ENCODE peak calls at places on chromosome 22, in seven cellular contexts. F, R, V, P, B, Z and M are unnamed samples. For H3K4me1, the result is how much of the 10 kb centered on the place peaks cover.

GRCh38 chr22:38174626-38175025 is 7.0 kb downstream of the PLA2G6 start:
- DNase-seq in R (no peak), P (no peak), Z (no peak), V (no peak), F (no peak), B (no peak), M (no peak)

GRCh38 chr22:35838849-35839646 is 121.4 kb downstream of the APOL5 start:
- DNase-seq in F (peak), Z (no peak), V (no peak), R (peak), P (peak), B (no peak), M (peak)

GRCh38 chr22:38204784-38205183 is 3.0 kb downstream of the MAFF start:
- DNase-seq in Z (no peak), R (no peak), F (no peak), B (no peak), P (no peak), V (no peak), M (no peak)

GRCh38 chr22:35230839-35231584 is 26.3 kb upstream of the HMGXB4 start:
- DNase-seq in Z (no peak), P (no peak), F (no peak), V (no peak), B (no peak), R (no peak), M (no peak)

GRCh38 chr22:50630376-50630775 is 2.4 kb upstream of the ARSA start:
- DNase-seq in P (no peak), B (no peak), Z (no peak), V (no peak), F (no peak), R (no peak), M (no peak)

GRCh38 chr22:25534724-25535123 is 29.8 kb upstream of the GRK3 start:
- DNase-seq in B (no peak), F (no peak), V (no peak), P (no peak), Z (no peak), R (no peak), M (no peak)

GRCh38 chr22:48197189-48197690 is 1434.8 kb downstream of the TBC1D22A start:
- DNase-seq in P (no peak), Z (no peak), B (no peak), F (no peak), V (no peak), R (no peak), M (no peak)

GRCh38 chr22:38214248-38215056 is 12.7 kb downstream of the MAFF start:
- DNase-seq in V (peak), F (peak), P (peak), Z (peak), R (peak), B (peak), M (peak)

GRCh38 chr22:44214187-44214586 is 33.5 kb downstream of the PARVG start:
- DNase-seq in F (no peak), V (no peak), P (no peak), B (no peak), Z (no peak), R (no peak), M (no peak)

GRCh38 chr22:35995345-35995744 is 33.3 kb downstream of the RBFOX2 start:
- DNase-seq in Z (no peak), R (peak), F (peak), P (no peak), V (no peak), B (no peak), M (no peak)

GRCh38 chr22:35712672-35713071 is 5.0 kb upstream of the APOL5 start:
- DNase-seq in R (peak), F (no peak), P (no peak), B (no peak), V (no peak), Z (no peak), M (no peak)

GRCh38 chr22:36379593-36380361 is 8.0 kb downstream of the MYH9 start:
- DNase-seq in P (peak), V (no peak), Z (no peak), R (no peak), F (peak), B (no peak), M (no peak)

GRCh38 chr22:32761251-32761903 is 40.1 kb upstream of the TIMP3 start:
- DNase-seq in P (peak), F (peak), V (no peak), Z (no peak), R (no peak), B (no peak), M (no peak)

GRCh38 chr22:22709719-22710445 is 65.5 kb downstream of the GGTLC2 start:
- DNase-seq in F (no peak), Z (no peak), V (peak), B (no peak), R (peak), P (no peak), M (no peak)

GRCh38 chr22:37199839-37200161 is 11.8 kb upstream of the C1QTNF6 start:
- DNase-seq in Z (no peak), V (no peak), P (no peak), F (no peak), R (no peak), B (no peak), M (no peak)

GRCh38 chr22:33381531-33382406 is 323.6 kb upstream of the SYN3 start:
- DNase-seq in P (no peak), B (no peak), Z (no peak), R (no peak), V (no peak), F (no peak), M (no peak)

GRCh38 chr22:33717694-33718396 is 202.4 kb downstream of the LARGE1 start:
- DNase-seq in F (no peak), Z (no peak), V (no peak), R (no peak), P (no peak), B (no peak), M (no peak)

GRCh38 chr22:22810018-22810427 is 77.6 kb upstream of the IGLL5 start:
- DNase-seq in R (no peak), P (no peak), V (peak), B (no peak), Z (no peak), F (peak), M (no peak)

GRCh38 chr22:36860017-36860416 is 789 bp upstream of the NCF4 start:
- DNase-seq in P (no peak), B (no peak), V (no peak), F (no peak), Z (no peak), R (no peak), M (no peak)

GRCh38 chr22:35315855-35316745 is 16.4 kb downstream of the TOM1 start:
- DNase-seq in B (no peak), Z (peak), R (no peak), P (no peak), V (no peak), F (no peak), M (no peak)

GRCh38 chr22:44782286-44782830 is 30.0 kb downstream of the ARHGAP8 start:
- DNase-seq in P (no peak), F (no peak), B (no peak), R (no peak), V (no peak), Z (no peak), M (no peak)

GRCh38 chr22:35961480-35961902 is 67.1 kb downstream of the RBFOX2 start:
- DNase-seq in R (peak), P (peak), Z (no peak), B (peak), V (peak), F (peak), M (peak)

GRCh38 chr22:44455963-44456358 is 42.1 kb downstream of the RTL6 start:
- DNase-seq in Z (no peak), V (no peak), F (no peak), P (no peak), R (no peak), B (no peak), M (no peak)

GRCh38 chr22:38017272-38017920 is 33.0 kb upstream of the SOX10 start:
- DNase-seq in Z (no peak), F (peak), V (no peak), P (no peak), B (no peak), R (no peak), M (no peak)

GRCh38 chr22:46614070-46614931 is 5.9 kb upstream of the GRAMD4 start:
- DNase-seq in B (no peak), P (no peak), F (no peak), Z (no peak), R (no peak), V (no peak), M (no peak)

GRCh38 chr22:46611189-46611588 is 9.0 kb upstream of the GRAMD4 start:
- DNase-seq in Z (no peak), V (no peak), B (no peak), P (no peak), F (no peak), R (no peak), M (no peak)

GRCh38 chr22:46613606-46613997 is 6.6 kb upstream of the GRAMD4 start:
- DNase-seq in B (no peak), R (peak), F (no peak), V (no peak), P (peak), Z (no peak), M (no peak)

GRCh38 chr22:46612904-46613605 is 7.1 kb upstream of the GRAMD4 start:
- DNase-seq in V (no peak), Z (no peak), R (no peak), F (no peak), B (no peak), P (peak), M (no peak)

DNA sequence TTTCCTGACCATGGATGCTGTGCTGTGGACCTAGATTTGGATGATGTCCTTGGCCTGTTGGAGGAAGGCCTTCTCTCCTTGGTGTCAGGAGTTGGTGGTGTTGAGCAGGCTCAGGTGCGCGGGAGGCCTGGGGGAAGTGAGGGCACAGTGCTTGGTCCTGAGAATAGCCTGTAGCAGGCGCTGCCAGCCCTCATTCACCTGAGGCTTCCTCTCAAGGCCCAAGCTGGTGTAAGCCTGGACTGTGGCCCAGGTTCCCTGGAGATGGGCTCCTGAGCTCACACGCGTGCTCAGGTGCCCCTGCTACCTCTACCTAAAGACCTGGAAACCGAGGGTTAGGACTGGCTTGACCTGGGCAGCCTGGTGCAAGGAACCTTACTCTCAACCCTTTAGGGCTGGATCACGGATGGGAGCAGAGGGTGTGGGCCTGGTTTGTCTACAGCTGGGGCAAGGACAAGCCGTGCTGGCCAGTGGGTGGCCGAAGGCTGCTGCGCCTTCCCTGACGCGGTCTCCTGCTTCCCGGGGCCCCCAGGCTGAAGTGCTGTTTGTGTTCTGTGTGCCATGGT is 7.8 kb upstream of the GRAMD4 start:
- DNase-seq in V (no peak), P (no peak), B (no peak), Z (no peak), F (no peak), R (no peak), M (no peak)
- H3K23ac ChIP-seq in V (no peak), P (no peak), B (no peak), Z (no peak), F (no peak), R (no peak), M (peak)

DNA sequence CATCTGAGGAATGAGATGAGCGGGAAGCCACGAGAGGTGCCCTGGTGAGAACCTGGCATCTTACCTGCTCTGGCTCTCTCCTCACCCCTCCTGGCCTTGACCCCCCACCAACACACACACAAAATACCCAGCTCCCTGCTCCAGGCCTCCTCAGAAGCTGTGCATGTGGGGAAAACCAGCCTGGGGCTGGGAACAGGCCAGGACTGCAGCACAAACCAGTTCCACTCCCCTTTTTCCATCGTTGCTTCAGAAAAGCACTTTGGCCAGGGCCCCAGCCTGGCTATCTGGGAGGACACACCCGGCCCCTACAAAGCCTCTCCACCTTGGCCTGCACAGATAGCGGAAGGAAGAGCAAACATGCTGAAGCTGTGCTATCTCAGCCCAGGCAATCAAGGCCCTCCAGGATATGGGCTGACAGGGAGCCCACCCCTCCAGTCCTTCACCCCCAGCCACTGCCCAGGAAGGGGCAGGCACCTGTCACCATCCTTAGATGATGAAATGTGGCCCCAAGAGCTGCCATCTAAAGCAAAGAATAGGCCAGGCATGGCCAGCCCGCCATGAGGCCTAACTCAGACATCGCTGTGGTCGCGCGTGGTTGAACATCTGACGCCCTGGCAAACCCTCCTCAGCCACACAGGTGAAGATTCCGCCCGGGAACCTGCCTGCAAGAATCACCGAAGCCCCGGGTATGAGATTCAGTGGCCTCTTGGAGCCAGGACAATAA is 35.4 kb downstream of the PISD start:
- DNase-seq in F (no peak), P (no peak), B (no peak), V (peak), R (no peak), Z (no peak), M (no peak)
- H3K4me1 ChIP-seq in F (under half), P (half or more), B (under half), V (under half), R (under half), Z (under half), M (under half)

DNA sequence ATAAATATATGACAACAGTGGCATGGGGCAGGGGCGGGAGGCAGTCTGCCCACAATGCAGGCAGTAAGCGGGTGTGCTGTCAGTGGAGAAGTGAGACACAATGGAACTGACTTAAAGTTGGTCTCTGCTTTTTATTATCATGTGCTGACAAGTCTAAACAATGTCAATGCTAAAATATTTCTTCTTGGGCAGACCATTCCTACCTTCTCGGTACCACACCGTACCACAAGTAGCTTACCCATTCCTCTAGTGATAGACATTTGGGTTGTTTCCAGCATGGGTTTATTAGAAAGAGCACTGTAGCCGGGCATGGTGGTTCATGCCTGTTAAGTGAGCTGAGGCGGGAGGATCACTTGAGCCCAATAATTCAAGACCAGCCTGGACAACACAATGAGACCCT is 2.6 kb upstream of the CHADL start:
- DNase-seq in F (no peak), V (no peak), B (no peak), Z (no peak), P (no peak), R (no peak), M (no peak)
- H3K23ac ChIP-seq in F (no peak), V (no peak), B (no peak), Z (no peak), P (no peak), R (no peak), M (no peak)

GRCh38 chr22:42440728-42441127 is 8.5 kb upstream of the NFAM1 start:
- DNase-seq in B (no peak), R (no peak), V (no peak), Z (no peak), F (no peak), P (no peak), M (no peak)

GRCh38 chr22:42438293-42438650 is 6.1 kb upstream of the NFAM1 start:
- DNase-seq in R (peak), F (no peak), V (peak), P (no peak), B (no peak), Z (no peak), M (no peak)

GRCh38 chr22:42437488-42438292 is 5.5 kb upstream of the NFAM1 start:
- DNase-seq in B (no peak), F (peak), V (peak), Z (peak), P (peak), R (peak), M (peak)

GRCh38 chr22:42439821-42440674 is 7.8 kb upstream of the NFAM1 start:
- DNase-seq in B (no peak), F (peak), R (peak), V (no peak), Z (peak), P (peak), M (no peak)

GRCh38 chr22:42439021-42439420 is 6.8 kb upstream of the NFAM1 start:
- DNase-seq in Z (no peak), F (no peak), R (no peak), B (no peak), P (no peak), V (no peak), M (no peak)
- H3K4me1 ChIP-seq in Z (under half), F (under half), R (under half), B (under half), P (under half), V (under half), M (under half)

GRCh38 chr22:27905638-27906037 is 13.4 kb downstream of the PITPNB start:
- DNase-seq in B (no peak), V (no peak), Z (no peak), F (no peak), P (no peak), R (no peak), M (no peak)
- H3K23ac ChIP-seq in B (no peak), V (no peak), Z (no peak), F (no peak), P (no peak), R (no peak), M (no peak)

DNA sequence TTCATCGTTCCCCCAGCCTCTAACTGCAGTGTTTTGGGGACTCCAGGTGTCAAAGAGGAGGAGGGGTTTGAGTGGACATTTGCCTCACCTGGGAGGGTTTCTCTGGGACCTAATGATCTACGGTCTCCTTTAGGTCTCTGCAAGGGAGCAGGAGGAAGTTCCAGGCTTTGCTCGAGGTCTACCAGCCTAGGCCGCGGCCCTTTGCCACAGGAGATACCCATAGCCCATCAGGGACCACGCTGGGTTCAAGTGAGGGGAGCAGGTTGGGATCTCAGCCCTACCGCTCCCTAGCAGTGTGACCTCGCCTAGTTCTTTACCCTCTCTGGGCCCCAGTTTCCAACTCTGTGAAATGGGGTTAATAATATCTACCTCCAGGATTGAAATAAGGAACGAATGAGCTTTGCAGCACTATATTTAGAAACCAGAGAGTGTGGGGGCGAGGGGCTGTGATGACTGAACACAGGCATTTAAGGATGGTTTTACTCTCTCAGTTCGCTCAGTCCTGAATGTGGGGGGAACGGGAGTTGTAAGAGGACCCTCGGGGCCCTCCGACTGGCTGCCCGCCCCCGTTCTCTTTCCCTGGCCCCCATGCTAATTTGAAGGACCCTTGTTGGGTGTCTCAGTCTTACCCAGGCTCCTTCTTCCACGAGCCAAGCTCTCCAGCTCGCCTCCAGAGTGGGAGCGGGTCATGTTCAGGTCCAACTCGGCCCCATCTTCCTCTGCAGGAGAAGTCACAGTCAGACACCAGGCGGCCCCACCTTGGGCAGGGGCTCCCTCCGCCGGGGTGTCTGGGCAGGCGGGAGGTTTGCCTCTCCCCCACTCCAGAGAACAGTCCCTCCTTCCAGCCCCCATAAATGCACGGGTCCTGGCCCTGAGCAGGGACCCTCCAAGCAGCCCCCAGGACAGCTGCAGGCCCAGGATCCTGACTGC is 11.7 kb downstream of the PDGFB start:
- DNase-seq in V (no peak), B (no peak), P (no peak), Z (no peak), R (no peak), F (no peak), M (no peak)
- H3K4me1 ChIP-seq in V (under half), B (under half), P (half or more), Z (under half), R (under half), F (under half), M (under half)

DNA sequence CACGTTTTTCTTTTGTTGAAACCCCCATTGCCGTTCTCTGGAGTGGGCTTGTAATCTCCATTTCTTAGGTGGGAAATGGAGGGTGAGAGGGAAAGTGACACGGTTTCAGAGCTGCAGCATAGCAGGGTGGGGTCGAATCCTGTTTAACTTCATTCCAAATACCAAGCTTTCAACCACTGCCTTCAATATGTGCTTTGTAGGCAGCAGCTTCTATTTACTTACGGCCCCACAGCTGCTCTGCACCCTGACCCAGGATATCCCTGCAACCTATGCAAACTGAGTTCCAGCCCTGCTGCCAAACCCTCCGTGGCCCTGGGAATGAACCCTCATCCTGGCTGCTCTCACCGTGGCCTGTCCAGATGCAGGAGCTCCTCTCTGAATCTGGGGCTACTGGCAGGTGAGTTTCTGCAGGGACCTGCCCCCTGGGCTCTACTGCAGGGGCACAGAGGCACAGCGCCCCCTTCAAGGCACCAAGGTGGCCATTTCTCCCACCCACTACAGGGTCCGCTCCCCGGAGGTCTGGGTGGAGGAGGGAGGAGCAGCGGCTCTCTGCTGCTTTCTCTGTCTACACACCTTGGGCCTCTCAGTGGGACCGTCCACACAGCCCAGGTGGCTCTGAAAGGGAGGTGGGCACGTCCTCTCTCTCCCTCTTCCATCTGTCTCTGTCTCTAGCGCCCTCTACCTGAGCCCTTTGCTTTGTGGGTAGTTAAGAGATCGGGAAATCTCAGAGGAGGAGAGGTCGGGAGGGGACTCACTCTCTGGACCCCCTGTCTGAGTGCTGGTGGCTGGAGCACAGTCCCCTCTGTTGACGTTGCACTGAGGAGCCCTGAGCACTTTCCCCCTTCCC is 279.1 kb downstream of the BRD1 start:
- DNase-seq in P (no peak), F (no peak), Z (no peak), V (peak), B (no peak), R (peak), M (no peak)
- H3K23ac ChIP-seq in P (no peak), F (no peak), Z (no peak), V (no peak), B (no peak), R (no peak), M (no peak)